ENCODE peak calls at places on chromosomes 6 and 20, in seven cellular contexts. J is SHP77; K is psoas muscle; B is activated CD4-positive, alpha-beta T cell treated with anti-CD3 and anti-CD28 coated beads for 1 hour; I is activated T-cell treated with anti-CD3 and anti-CD28 coated beads, Interleukin-2, amount 50 U/mL, for 72 hours; S is effector memory CD8-positive, alpha-beta T cell; R is anterior cingulate cortex. U is an unnamed sample.

GRCh38 chr6:140671926-140672325 is 1297.5 kb upstream of the CITED2 start:
- DNase-seq in B (no peak), K (no peak), J (no peak), S (no peak), I (no peak), R (no peak), U (no peak)

GRCh38 chr6:137850816-137851602 is 16.1 kb upstream of the TNFAIP3 start:
- DNase-seq in S (no peak), J (no peak), B (no peak), I (peak), R (no peak), K (no peak), U (no peak)

GRCh38 chr6:149923327-149923986 is 536 bp upstream of the RAET1G start:
- DNase-seq in B (peak), R (no peak), I (no peak), J (no peak), K (peak), S (no peak), U (no peak)

GRCh38 chr6:52115891-52116604 is 28.6 kb upstream of the PKHD1 start:
- DNase-seq in J (no peak), S (no peak), K (no peak), B (no peak), R (no peak), I (no peak), U (no peak)

GRCh38 chr6:52573295-52573694 is 3.6 kb downstream of the TRAM2 start:
- DNase-seq in R (no peak), B (no peak), S (no peak), I (no peak), K (no peak), J (no peak), U (no peak)

GRCh38 chr6:138691595-138692057 is 81.9 kb upstream of the CCDC28A start:
- DNase-seq in B (no peak), R (no peak), S (no peak), K (no peak), J (no peak), I (no peak), U (peak)

GRCh38 chr6:156731436-156731835 is 45.7 kb upstream of the ARID1B start:
- DNase-seq in S (no peak), B (no peak), K (no peak), I (no peak), R (no peak), J (no peak), U (peak)

GRCh38 chr20:24470782-24471582 is 1.6 kb downstream of the SYNDIG1 start:
- DNase-seq in I (no peak), S (no peak), R (peak), K (no peak), J (no peak), B (no peak), U (no peak)

GRCh38 chr6:11692451-11693376 is 85.9 kb downstream of the ADTRP start:
- DNase-seq in R (no peak), J (no peak), S (no peak), I (peak), K (no peak), B (no peak), U (no peak)

GRCh38 chr20:11249239-11249638 is 575.4 kb upstream of the JAG1 start:
- DNase-seq in B (no peak), J (no peak), I (no peak), K (no peak), S (no peak), R (no peak), U (no peak)

GRCh38 chr20:41411458-41411857 is 44.8 kb upstream of the EMILIN3 start:
- DNase-seq in B (no peak), J (no peak), K (no peak), I (no peak), R (no peak), S (no peak), U (no peak)

GRCh38 chr20:36350439-36350838 is 44.3 kb downstream of the DLGAP4 start:
- DNase-seq in J (no peak), R (no peak), K (no peak), B (no peak), S (no peak), I (no peak), U (no peak)

GRCh38 chr20:18971574-18971973 is 158.0 kb downstream of the SCP2D1 start:
- DNase-seq in B (no peak), I (no peak), S (no peak), R (no peak), K (no peak), J (no peak), U (no peak)

GRCh38 chr6:39567091-39567490 is 158.1 kb downstream of the KIF6 start:
- DNase-seq in I (no peak), K (no peak), S (no peak), R (no peak), B (no peak), J (no peak), U (no peak)

GRCh38 chr6:7042056-7042653 is 65.6 kb upstream of the RREB1 start:
- DNase-seq in K (no peak), S (no peak), I (no peak), J (no peak), B (no peak), R (no peak), U (no peak)

GRCh38 chr6:13012271-13012670 is 295.7 kb downstream of the PHACTR1 start:
- DNase-seq in K (no peak), S (no peak), J (no peak), B (no peak), I (no peak), R (no peak), U (no peak)

GRCh38 chr20:63421094-63421692 is 51.3 kb downstream of the KCNQ2 start:
- DNase-seq in R (no peak), B (no peak), S (no peak), K (no peak), I (no peak), J (no peak), U (no peak)

GRCh38 chr20:48846516-48847492 is 19.0 kb upstream of the PREX1 start:
- DNase-seq in B (no peak), S (no peak), J (no peak), K (no peak), I (peak), R (no peak), U (no peak)

GRCh38 chr6:45377555-45378323 is at the start of gene SUPT3H:
- DNase-seq in B (peak), S (peak), K (peak), J (peak), R (peak), I (peak), U (peak)

GRCh38 chr6:149473080-149474052 is 11.4 kb downstream of the ZC3H12D start:
- DNase-seq in K (no peak), S (no peak), B (no peak), R (no peak), I (no peak), J (no peak), U (no peak)

GRCh38 chr6:38846844-38847243 is 131.7 kb downstream of the DNAH8 start:
- DNase-seq in I (no peak), S (no peak), J (no peak), K (no peak), B (no peak), R (no peak), U (no peak)

GRCh38 chr6:107823047-107823557 is 1.0 kb downstream of the SCML4 start:
- DNase-seq in K (no peak), R (no peak), I (peak), B (peak), S (peak), J (no peak), U (no peak)

GRCh38 chr6:10163159-10163962 is 251.5 kb downstream of the TFAP2A start:
- DNase-seq in S (no peak), J (no peak), B (no peak), K (no peak), R (no peak), I (no peak), U (no peak)

GRCh38 chr6:89313006-89313405 is 2.1 kb downstream of the GABRR2 start:
- DNase-seq in J (no peak), B (no peak), S (no peak), R (no peak), I (no peak), K (no peak), U (peak)